ENCODE peak calls at places on chromosomes 4 and X, in seven cellular contexts. C is OCI-LY7; G is CD4-positive, CD25-positive, alpha-beta regulatory T cell; W is HCT116; U is trophoblast cell; R is CD8-positive, alpha-beta T cell; S is heart left ventricle. D is an unnamed sample.
A peak's percentile ranks its signal among the peaks of the same experiment; 100 is the strongest.

GRCh38 chrX:40172980-40173661 is 75.4 kb upstream of the BCOR start:
- DNase-seq in C (peak; percentile 10), G (peak; percentile 28), W (no peak), U (no peak), R (no peak), S (no peak), D (no peak)

GRCh38 chrX:72478853-72479252 is 93.8 kb downstream of the HDAC8 start:
- DNase-seq in C (no peak), G (no peak), W (no peak), U (no peak), R (no peak), S (no peak), D (no peak)

GRCh38 chr4:130192787-130193186 is 1096.8 kb downstream of the C4orf33 start:
- DNase-seq in C (no peak), G (no peak), W (no peak), U (no peak), R (no peak), S (no peak), D (no peak)

GRCh38 chr4:98671131-98671530 is 12.7 kb upstream of the TSPAN5 start:
- DNase-seq in C (no peak), G (no peak), W (no peak), U (no peak), R (no peak), S (no peak), D (no peak)

GRCh38 chr4:17094811-17095210 is 196.4 kb upstream of the LDB2 start:
- DNase-seq in C (no peak), G (no peak), W (no peak), U (no peak), R (no peak), S (no peak), D (no peak)

GRCh38 chr4:6092131-6092530 is 73.9 kb upstream of the C4orf50 start:
- DNase-seq in C (no peak), G (peak; percentile 33), W (no peak), U (no peak), R (no peak), S (no peak), D (no peak)

GRCh38 chr4:99300934-99301333 is 10.1 kb upstream of the ADH1A start:
- DNase-seq in C (no peak), G (no peak), W (no peak), U (peak; percentile 51), R (no peak), S (peak; percentile 90), D (peak; percentile 77)

GRCh38 chr4:92129408-92129994 is 174.3 kb upstream of the GRID2 start:
- DNase-seq in C (no peak), G (no peak), W (no peak), U (no peak), R (no peak), S (no peak), D (no peak)

GRCh38 chr4:24042094-24042493 is 152.2 kb upstream of the PPARGC1A start:
- DNase-seq in C (no peak), G (no peak), W (no peak), U (no peak), R (no peak), S (no peak), D (no peak)

GRCh38 chrX:10666102-10666501 is 45.7 kb upstream of the MID1 start:
- DNase-seq in C (no peak), G (no peak), W (no peak), U (no peak), R (no peak), S (no peak), D (no peak)

GRCh38 chr4:78022517-78022916 is 34.6 kb upstream of the FRAS1 start:
- DNase-seq in C (no peak), G (no peak), W (no peak), U (no peak), R (no peak), S (no peak), D (no peak)

GRCh38 chr4:119106036-119107000 is 29.3 kb upstream of the MYOZ2 start:
- DNase-seq in C (no peak), G (no peak), W (no peak), U (peak; percentile 70), R (no peak), S (no peak), D (no peak)

GRCh38 chr4:168505996-168506395 is 9.1 kb downstream of the PALLD start:
- DNase-seq in C (no peak), G (no peak), W (no peak), U (no peak), R (no peak), S (no peak), D (no peak)

GRCh38 chrX:17553451-17553850 is 178.5 kb downstream of the NHS start:
- DNase-seq in C (no peak), G (no peak), W (no peak), U (peak; percentile 14), R (no peak), S (no peak), D (no peak)

GRCh38 chr4:30868257-30868656 is 148.1 kb downstream of the PCDH7 start:
- DNase-seq in C (no peak), G (no peak), W (no peak), U (no peak), R (no peak), S (no peak), D (no peak)

GRCh38 chrX:152601848-152602616 is 35.7 kb upstream of the GABRQ start:
- DNase-seq in C (peak; percentile 19), G (peak; percentile 16), W (peak; percentile 10), U (no peak), R (no peak), S (no peak), D (no peak)

GRCh38 chr4:8194306-8195242 is 4.5 kb upstream of the SH3TC1 start:
- DNase-seq in C (no peak), G (no peak), W (no peak), U (no peak), R (no peak), S (no peak), D (no peak)

GRCh38 chr4:8191136-8191747 is 7.8 kb upstream of the SH3TC1 start:
- DNase-seq in C (no peak), G (no peak), W (peak; percentile 69), U (peak; percentile 83), R (no peak), S (peak; percentile 86), D (peak; percentile 78)

GRCh38 chr4:8195841-8196460 is 3.1 kb upstream of the SH3TC1 start:
- DNase-seq in C (no peak), G (no peak), W (no peak), U (no peak), R (no peak), S (no peak), D (no peak)

GRCh38 chr4:8195431-8195830 is 3.7 kb upstream of the SH3TC1 start:
- DNase-seq in C (no peak), G (no peak), W (no peak), U (no peak), R (no peak), S (no peak), D (no peak)

DNA sequence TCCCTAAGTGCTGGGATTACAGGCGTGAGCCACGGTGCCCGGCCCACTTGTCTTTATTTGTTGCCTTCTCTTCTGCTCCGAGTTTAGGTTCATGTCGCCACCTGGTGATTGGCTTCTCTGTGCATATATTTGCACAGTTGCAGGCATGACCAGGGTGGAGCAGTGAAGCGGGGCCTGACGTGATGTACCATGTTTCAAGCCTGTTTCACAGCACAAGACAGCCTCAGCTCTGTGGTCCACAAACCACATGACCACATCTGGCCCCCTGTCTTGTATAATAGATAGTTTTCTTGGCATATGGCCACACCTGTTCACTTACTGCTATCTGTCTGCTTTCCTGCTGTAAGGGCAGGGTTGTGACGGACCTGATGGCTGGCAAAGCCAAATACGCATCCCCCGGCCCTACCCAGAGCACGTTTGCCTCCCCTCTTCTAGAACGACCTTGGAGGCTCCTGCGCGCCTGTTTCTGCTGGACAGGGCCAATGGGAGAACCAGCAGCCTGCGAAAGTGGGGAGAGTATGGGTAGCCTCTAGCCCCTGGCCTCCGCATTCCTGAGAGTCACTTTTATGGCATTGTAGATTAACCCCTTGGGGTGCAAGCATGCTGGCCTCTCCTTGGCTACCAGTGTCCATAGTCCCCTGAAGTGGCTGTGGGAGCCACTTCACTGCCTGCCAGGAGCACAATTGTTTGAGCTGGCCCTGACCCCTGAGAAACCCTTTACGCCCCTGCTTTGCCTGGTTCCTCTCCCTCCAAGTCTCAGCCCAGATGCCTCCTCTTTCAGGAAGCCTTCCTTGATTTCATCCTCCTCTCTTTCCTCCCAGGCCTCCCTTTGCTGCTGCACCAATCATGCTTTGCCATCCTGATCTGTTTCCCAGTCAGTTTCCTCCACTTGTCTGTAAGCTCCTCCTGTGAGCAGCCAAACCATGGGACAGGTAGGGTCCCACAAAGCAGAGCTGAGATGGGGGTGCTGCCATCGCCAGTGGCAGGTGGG is 6.0 kb upstream of the SH3TC1 start:
- DNase-seq in C (peak; percentile 70), G (peak; percentile 63), W (peak; percentile 39), U (peak; percentile 33), R (peak; percentile 43), S (peak; percentile 67), D (peak; percentile 79)
- H3K4me3 ChIP-seq in C (no peak overlapping the region), G (no peak overlapping the region), W (no peak overlapping the region), U (no peak overlapping the region), R (no peak overlapping the region), S (no peak overlapping the region), D (no peak overlapping the region)

DNA sequence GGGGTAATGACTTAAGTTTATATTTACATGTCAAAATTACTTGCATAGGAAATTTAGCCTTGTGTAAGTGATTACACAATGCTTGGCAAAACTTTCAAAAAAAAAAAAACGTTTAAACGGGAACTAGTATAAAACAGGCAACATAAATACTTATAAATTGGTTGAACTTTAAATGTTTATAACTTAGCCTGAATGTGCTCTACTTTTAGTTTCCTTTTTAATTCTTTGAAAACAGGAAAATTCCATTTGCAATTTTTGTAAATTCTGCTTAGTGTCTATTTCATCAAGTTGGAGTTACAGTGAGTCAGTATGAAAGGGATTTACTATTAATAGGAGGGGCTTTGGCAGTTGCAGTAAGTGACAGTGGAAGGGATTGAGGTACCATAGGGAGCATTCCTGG is 2.6 kb downstream of the STAG2 start:
- DNase-seq in C (no peak), G (peak; percentile 16), W (no peak), U (no peak), R (no peak), S (no peak), D (no peak)
- H3K27ac ChIP-seq in C (no peak overlapping the region), G (peak overlapping the region; percentile 96), W (no peak overlapping the region), U (no peak overlapping the region), R (no peak overlapping the region), S (peak overlapping the region; percentile 99), D (peak overlapping the region; percentile 35)

DNA sequence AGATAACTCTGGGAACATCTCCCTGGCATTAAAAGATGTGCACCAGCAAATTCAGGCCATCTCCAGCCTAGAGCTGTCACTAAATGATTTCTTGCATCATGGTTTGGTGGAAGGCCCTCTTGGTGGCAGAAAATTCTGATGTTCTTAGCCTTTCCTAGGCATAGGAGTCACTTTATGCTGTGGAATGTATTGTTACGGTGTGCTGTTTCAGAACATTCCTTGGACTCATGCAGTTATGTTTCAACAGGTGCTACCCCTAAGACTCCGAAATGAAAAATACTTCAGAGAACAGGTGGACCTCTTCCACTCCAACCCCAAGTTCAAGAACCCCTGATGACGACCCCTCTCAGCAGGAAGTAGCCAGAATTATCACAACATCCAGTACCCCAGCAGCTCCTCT is 20.3 kb upstream of the PAPSS1 start:
- DNase-seq in C (peak; percentile 37), G (peak; percentile 12), W (no peak), U (peak; percentile 36), R (no peak), S (no peak), D (no peak)
- H3K4me3 ChIP-seq in C (no peak overlapping the region), G (no peak overlapping the region), W (no peak overlapping the region), U (no peak overlapping the region), R (no peak overlapping the region), S (no peak overlapping the region), D (no peak overlapping the region)

DNA sequence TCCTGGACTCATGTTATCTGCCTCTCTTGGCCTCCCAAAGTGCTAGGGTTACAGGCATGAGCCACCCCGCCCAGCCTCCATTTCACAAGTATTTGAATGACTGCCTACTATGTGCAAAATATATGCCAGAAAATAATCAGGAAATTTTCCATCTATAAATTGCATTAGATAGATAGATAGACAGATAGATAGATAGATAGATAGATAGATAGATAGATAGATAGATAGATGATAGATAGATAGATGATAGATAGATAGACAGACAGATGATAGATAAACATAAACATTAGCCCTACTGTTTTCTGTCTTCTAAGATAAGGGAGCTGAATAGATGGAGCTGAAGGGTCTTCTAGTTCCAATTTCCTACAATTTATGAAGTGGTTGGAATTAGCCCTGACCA is 87.4 kb upstream of the TRIM2 start:
- DNase-seq in C (no peak), G (no peak), W (no peak), U (no peak), R (no peak), S (no peak), D (no peak)
- H3K27ac ChIP-seq in C (no peak overlapping the region), G (peak overlapping the region; percentile 83), W (no peak overlapping the region), U (no peak overlapping the region), R (peak overlapping the region; percentile 78), S (no peak overlapping the region), D (no peak overlapping the region)